ENCODE peak calls at places on chromosomes 12 and 14, in six cellular contexts. One of them, this sample, is unnamed.
A peak's percentile ranks its signal among the peaks of the same experiment; 100 is the strongest.

GRCh38 chr14:74412753-74413152 is 13.3 kb downstream of the SYNDIG1L start:
- DNase-seq in HS-5: no peak
- DNase-seq in GM13977: no peak
- DNase-seq in iris pigment epithelial cell: no peak
- DNase-seq in GM10248: no peak
- DNase-seq in activated CD4-positive, alpha-beta T cell treated with anti-CD3 and anti-CD28 coated beads for 1 hour: no peak
- DNase-seq in this sample: no peak

GRCh38 chr14:94570440-94570839 is 9.2 kb downstream of the SERPINA4 start:
- DNase-seq in HS-5: no peak
- DNase-seq in GM13977: no peak
- DNase-seq in iris pigment epithelial cell: no peak
- DNase-seq in GM10248: no peak
- DNase-seq in activated CD4-positive, alpha-beta T cell treated with anti-CD3 and anti-CD28 coated beads for 1 hour: no peak
- DNase-seq in this sample: no peak

GRCh38 chr12:75945581-75945980 is 86.0 kb downstream of the PHLDA1 start:
- DNase-seq in HS-5: no peak
- DNase-seq in GM13977: no peak
- DNase-seq in iris pigment epithelial cell: peak; percentile 21
- DNase-seq in GM10248: no peak
- DNase-seq in activated CD4-positive, alpha-beta T cell treated with anti-CD3 and anti-CD28 coated beads for 1 hour: no peak
- DNase-seq in this sample: no peak

GRCh38 chr14:79044894-79045624 is 874.9 kb downstream of the NRXN3 start:
- DNase-seq in HS-5: peak; percentile 60
- DNase-seq in GM13977: no peak
- DNase-seq in iris pigment epithelial cell: peak; percentile 90
- DNase-seq in GM10248: no peak
- DNase-seq in activated CD4-positive, alpha-beta T cell treated with anti-CD3 and anti-CD28 coated beads for 1 hour: no peak
- DNase-seq in this sample: no peak

GRCh38 chr12:95397566-95397965 is 76.4 kb upstream of the METAP2 start:
- DNase-seq in HS-5: no peak
- DNase-seq in GM13977: no peak
- DNase-seq in iris pigment epithelial cell: no peak
- DNase-seq in GM10248: no peak
- DNase-seq in activated CD4-positive, alpha-beta T cell treated with anti-CD3 and anti-CD28 coated beads for 1 hour: no peak
- DNase-seq in this sample: no peak

GRCh38 chr12:9273276-9273675 is 65.1 kb upstream of the PZP start:
- DNase-seq in HS-5: peak; percentile 28
- DNase-seq in GM13977: no peak
- DNase-seq in iris pigment epithelial cell: peak; percentile 72
- DNase-seq in GM10248: no peak
- DNase-seq in activated CD4-positive, alpha-beta T cell treated with anti-CD3 and anti-CD28 coated beads for 1 hour: no peak
- DNase-seq in this sample: no peak

GRCh38 chr12:131836193-131836592 is 8.0 kb downstream of the MMP17 start:
- DNase-seq in HS-5: no peak
- DNase-seq in GM13977: no peak
- DNase-seq in iris pigment epithelial cell: peak; percentile 9
- DNase-seq in GM10248: no peak
- DNase-seq in activated CD4-positive, alpha-beta T cell treated with anti-CD3 and anti-CD28 coated beads for 1 hour: no peak
- DNase-seq in this sample: no peak

GRCh38 chr12:76083761-76084276 is 666 bp downstream of the NAP1L1 start:
- DNase-seq in HS-5: peak; percentile 32
- DNase-seq in GM13977: peak; percentile 83
- DNase-seq in iris pigment epithelial cell: peak; percentile 73
- DNase-seq in GM10248: peak; percentile 82
- DNase-seq in activated CD4-positive, alpha-beta T cell treated with anti-CD3 and anti-CD28 coated beads for 1 hour: peak; percentile 66
- DNase-seq in this sample: peak; percentile 77

GRCh38 chr14:88255798-88256197 is 67.3 kb downstream of the KCNK10 start:
- DNase-seq in HS-5: no peak
- DNase-seq in GM13977: no peak
- DNase-seq in iris pigment epithelial cell: no peak
- DNase-seq in GM10248: no peak
- DNase-seq in activated CD4-positive, alpha-beta T cell treated with anti-CD3 and anti-CD28 coated beads for 1 hour: no peak
- DNase-seq in this sample: no peak

GRCh38 chr12:52032431-52032796 is 18.8 kb upstream of the NR4A1 start:
- DNase-seq in HS-5: no peak
- DNase-seq in GM13977: no peak
- DNase-seq in iris pigment epithelial cell: peak; percentile 83
- DNase-seq in GM10248: no peak
- DNase-seq in activated CD4-positive, alpha-beta T cell treated with anti-CD3 and anti-CD28 coated beads for 1 hour: no peak
- DNase-seq in this sample: no peak

GRCh38 chr12:8709124-8709830 is 11.5 kb downstream of the RIMKLB start:
- DNase-seq in HS-5: no peak
- DNase-seq in GM13977: no peak
- DNase-seq in iris pigment epithelial cell: peak; percentile 15
- DNase-seq in GM10248: no peak
- DNase-seq in activated CD4-positive, alpha-beta T cell treated with anti-CD3 and anti-CD28 coated beads for 1 hour: no peak
- DNase-seq in this sample: no peak

GRCh38 chr14:101116065-101116464 is 212.5 kb upstream of the RTL1 start:
- DNase-seq in HS-5: no peak
- DNase-seq in GM13977: no peak
- DNase-seq in iris pigment epithelial cell: no peak
- DNase-seq in GM10248: no peak
- DNase-seq in activated CD4-positive, alpha-beta T cell treated with anti-CD3 and anti-CD28 coated beads for 1 hour: no peak
- DNase-seq in this sample: no peak

GRCh38 chr12:24845615-24846014 is 103.3 kb downstream of the BCAT1 start:
- DNase-seq in HS-5: no peak
- DNase-seq in GM13977: no peak
- DNase-seq in iris pigment epithelial cell: peak; percentile 50
- DNase-seq in GM10248: no peak
- DNase-seq in activated CD4-positive, alpha-beta T cell treated with anti-CD3 and anti-CD28 coated beads for 1 hour: no peak
- DNase-seq in this sample: no peak

GRCh38 chr12:130704606-130705005 is 11.5 kb downstream of the RIMBP2 start:
- DNase-seq in HS-5: no peak
- DNase-seq in GM13977: no peak
- DNase-seq in iris pigment epithelial cell: no peak
- DNase-seq in GM10248: no peak
- DNase-seq in activated CD4-positive, alpha-beta T cell treated with anti-CD3 and anti-CD28 coated beads for 1 hour: no peak
- DNase-seq in this sample: no peak

GRCh38 chr14:80456200-80456599 is 244.9 kb upstream of the DIO2 start:
- DNase-seq in HS-5: no peak
- DNase-seq in GM13977: no peak
- DNase-seq in iris pigment epithelial cell: peak; percentile 51
- DNase-seq in GM10248: no peak
- DNase-seq in activated CD4-positive, alpha-beta T cell treated with anti-CD3 and anti-CD28 coated beads for 1 hour: no peak
- DNase-seq in this sample: no peak

GRCh38 chr12:122932207-122932606 is 34.1 kb downstream of the ABCB9 start:
- DNase-seq in HS-5: no peak
- DNase-seq in GM13977: no peak
- DNase-seq in iris pigment epithelial cell: no peak
- DNase-seq in GM10248: no peak
- DNase-seq in activated CD4-positive, alpha-beta T cell treated with anti-CD3 and anti-CD28 coated beads for 1 hour: no peak
- DNase-seq in this sample: no peak

GRCh38 chr12:5220835-5221234 is 177.2 kb downstream of the KCNA5 start:
- DNase-seq in HS-5: no peak
- DNase-seq in GM13977: no peak
- DNase-seq in iris pigment epithelial cell: no peak
- DNase-seq in GM10248: no peak
- DNase-seq in activated CD4-positive, alpha-beta T cell treated with anti-CD3 and anti-CD28 coated beads for 1 hour: no peak
- DNase-seq in this sample: no peak